ENCODE peak calls at places on chromosomes 3 and 15, in four cellular contexts. G, S, I and O are unnamed samples. For H3K4me1, the result is how much of the 10 kb centered on the place peaks cover.

GRCh38 chr3:8972614-8973013 is 9.3 kb upstream of the RAD18 start:
- DNase-seq in G (no peak), S (no peak), I (no peak), O (peak)

GRCh38 chr15:41567870-41568269 is 8.9 kb downstream of the TYRO3 start:
- DNase-seq in G (no peak), S (no peak), I (no peak), O (peak)

GRCh38 chr15:41832875-41833274 is 5.0 kb downstream of the JMJD7 start:
- DNase-seq in G (peak), S (no peak), I (no peak), O (no peak)

GRCh38 chr15:58472821-58473581 is 41.2 kb downstream of the LIPC start:
- DNase-seq in G (no peak), S (no peak), I (no peak), O (no peak)

GRCh38 chr3:12885585-12885934 is 44.2 kb upstream of the RPL32 start:
- DNase-seq in G (no peak), S (no peak), I (no peak), O (no peak)

GRCh38 chr3:77281721-77282120 is 241.8 kb downstream of the ROBO2 start:
- DNase-seq in G (no peak), S (no peak), I (no peak), O (no peak)

GRCh38 chr3:121942116-121942786 is 48.0 kb downstream of the SLC15A2 start:
- DNase-seq in G (no peak), S (no peak), I (peak), O (no peak)

GRCh38 chr15:101535170-101535902 is 45.8 kb upstream of the PCSK6 start:
- DNase-seq in G (no peak), S (no peak), I (peak), O (no peak)

GRCh38 chr15:68310811-68311463 is 33.4 kb downstream of the FEM1B start:
- DNase-seq in G (peak), S (no peak), I (peak), O (no peak)

GRCh38 chr15:70049701-70050445 is 47.8 kb downstream of the TLE3 start:
- DNase-seq in G (no peak), S (no peak), I (no peak), O (no peak)

GRCh38 chr3:111981457-111981763 is 2.6 kb downstream of the ABHD10 start:
- DNase-seq in G (no peak), S (no peak), I (no peak), O (no peak)

GRCh38 chr3:142844339-142844977 is 44.4 kb downstream of the PCOLCE2 start:
- DNase-seq in G (no peak), S (no peak), I (no peak), O (peak)

GRCh38 chr3:189947948-189948723 is 172.6 kb downstream of the P3H2 start:
- DNase-seq in G (no peak), S (no peak), I (peak), O (peak)

GRCh38 chr15:31840849-31841476 is 189.4 kb upstream of the CHRNA7 start:
- DNase-seq in G (no peak), S (no peak), I (no peak), O (no peak)

GRCh38 chr15:36809380-36809779 is 230.0 kb downstream of the CDIN1 start:
- DNase-seq in G (no peak), S (no peak), I (no peak), O (no peak)

GRCh38 chr3:179015551-179016020 is 56.0 kb downstream of the ZMAT3 start:
- DNase-seq in G (peak), S (no peak), I (peak), O (peak)

GRCh38 chr3:45612918-45613602 is 18.5 kb downstream of the LIMD1 start:
- DNase-seq in G (no peak), S (no peak), I (no peak), O (no peak)
- H3K4me1 ChIP-seq in G (half or more), S (under half), I (under half), O (under half)

GRCh38 chr3:185460719-185461350 is 38.0 kb downstream of the TMEM41A start:
- DNase-seq in G (no peak), S (no peak), I (no peak), O (no peak)
- TF ChIP-seq CTCF in G (no peak), S (no peak), I (peak), O (peak)

DNA sequence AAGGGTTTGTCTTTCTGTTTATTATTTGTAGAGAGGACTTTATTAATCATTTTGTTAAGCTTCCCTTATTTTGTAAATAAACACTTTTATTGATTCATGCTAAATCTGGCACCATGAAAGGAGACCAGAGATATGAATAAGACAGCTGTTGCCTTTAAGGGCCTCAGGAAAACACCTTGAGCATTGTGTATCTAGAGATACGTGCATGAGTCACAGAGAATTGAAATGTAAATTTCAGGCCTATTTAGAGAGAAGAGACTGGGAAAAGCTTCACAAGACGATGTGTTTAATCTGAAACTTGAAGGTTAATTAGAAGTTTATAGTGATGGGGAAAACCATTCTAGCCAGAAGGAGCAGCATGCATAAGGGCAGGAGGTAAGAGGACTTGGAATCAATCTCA is 28.6 kb upstream of the UTS2B start:
- DNase-seq in G (no peak), S (no peak), I (no peak), O (no peak)
- H3K4me1 ChIP-seq in G (under half), S (under half), I (under half), O (under half)

GRCh38 chr3:51538459-51539290 is at the start of gene RAD54L2:
- DNase-seq in G (peak), S (peak), I (peak), O (peak)
- TF ChIP-seq CTCF in G (no peak), S (peak), I (no peak), O (peak)

GRCh38 chr3:16301490-16301889 is 36.5 kb downstream of the OXNAD1 start:
- DNase-seq in G (no peak), S (no peak), I (no peak), O (no peak)
- H3K4me1 ChIP-seq in G (under half), S (under half), I (under half), O (under half)

GRCh38 chr3:10743366-10744097 is 72.5 kb upstream of the SLC6A11 start:
- DNase-seq in G (no peak), S (no peak), I (no peak), O (no peak)

GRCh38 chr3:10746001-10746400 is 70.0 kb upstream of the SLC6A11 start:
- DNase-seq in G (no peak), S (no peak), I (no peak), O (no peak)

GRCh38 chr3:10742031-10742671 is 73.9 kb upstream of the SLC6A11 start:
- DNase-seq in G (no peak), S (no peak), I (no peak), O (no peak)

GRCh38 chr3:10745392-10745791 is 70.6 kb upstream of the SLC6A11 start:
- DNase-seq in G (no peak), S (no peak), I (no peak), O (no peak)

DNA sequence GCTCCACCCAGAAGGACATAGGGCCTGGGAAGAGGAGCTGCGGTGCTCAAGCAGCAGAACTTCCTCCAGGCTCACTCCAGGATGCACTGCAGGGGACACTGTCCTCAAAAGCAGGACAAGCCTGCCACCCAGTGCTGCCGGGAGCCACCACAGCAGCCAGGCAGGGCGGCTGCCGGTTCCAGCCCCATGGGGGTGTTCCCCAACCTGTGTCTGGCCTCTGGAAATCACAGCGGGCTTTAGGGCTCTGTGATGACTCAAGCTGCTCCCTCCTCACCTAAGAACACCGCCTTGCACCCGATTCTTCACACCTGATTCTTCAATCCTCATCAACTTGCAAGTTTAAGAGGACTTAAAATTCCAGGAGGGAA is 71.9 kb upstream of the SLC6A11 start:
- DNase-seq in G (no peak), S (no peak), I (no peak), O (no peak)
- TF ChIP-seq CTCF in G (no peak), S (no peak), I (no peak), O (no peak)